ENCODE peak calls at places on chromosomes 6 and 20, in five cellular contexts. R is ovary; T is neuronal stem cell; Y is CD8-positive, alpha-beta T cell; H is uterus. G is an unnamed sample.

GRCh38 chr6:16337280-16337975 is 99.0 kb downstream of the GMPR start:
- DNase-seq in R (peak; percentile 98), T (no peak), Y (no peak), H (peak; percentile 97), G (peak; percentile 89)

GRCh38 chr6:113630738-113631535 is 226.2 kb upstream of the MARCKS start:
- DNase-seq in R (no peak), T (no peak), Y (no peak), H (no peak), G (no peak)

GRCh38 chr6:11650711-11651110 is 113.2 kb downstream of the TMEM170B start:
- DNase-seq in R (no peak), T (no peak), Y (no peak), H (no peak), G (no peak)

GRCh38 chr20:50874758-50875665 is 56.2 kb downstream of the ADNP start:
- DNase-seq in R (peak; percentile 25), T (no peak), Y (no peak), H (no peak), G (no peak)

GRCh38 chr20:43583982-43584432 is 6.7 kb upstream of the IFT52 start:
- DNase-seq in R (peak; percentile 72), T (no peak), Y (no peak), H (peak; percentile 22), G (peak; percentile 62)

GRCh38 chr6:158070513-158070912 is 88.8 kb downstream of the SYNJ2 start:
- DNase-seq in R (peak; percentile 22), T (no peak), Y (no peak), H (no peak), G (no peak)

GRCh38 chr6:139839506-139840156 is 465.2 kb upstream of the CITED2 start:
- DNase-seq in R (no peak), T (no peak), Y (no peak), H (no peak), G (no peak)

GRCh38 chr20:18272451-18272850 is 15.9 kb upstream of the ZNF133 start:
- DNase-seq in R (no peak), T (no peak), Y (no peak), H (no peak), G (no peak)

GRCh38 chr6:134207431-134207830 is 110.5 kb downstream of the SGK1 start:
- DNase-seq in R (no peak), T (no peak), Y (no peak), H (no peak), G (no peak)

GRCh38 chr20:16308754-16309153 is 264.5 kb downstream of the KIF16B start:
- DNase-seq in R (no peak), T (no peak), Y (no peak), H (no peak), G (no peak)

GRCh38 chr6:40543776-40544175 is 43.4 kb downstream of the LRFN2 start:
- DNase-seq in R (no peak), T (no peak), Y (no peak), H (no peak), G (no peak)

GRCh38 chr6:35425284-35425683 is 26.9 kb upstream of the FANCE start:
- DNase-seq in R (no peak), T (no peak), Y (no peak), H (no peak), G (peak; percentile 95)

GRCh38 chr6:145194389-145194788 is 540.9 kb downstream of the EPM2A start:
- DNase-seq in R (no peak), T (no peak), Y (no peak), H (no peak), G (no peak)

GRCh38 chr6:12956991-12957320 is 240.4 kb downstream of the PHACTR1 start:
- DNase-seq in R (no peak), T (no peak), Y (no peak), H (no peak), G (no peak)

GRCh38 chr20:52003976-52004375 is 187.6 kb downstream of the ZFP64 start:
- DNase-seq in R (no peak), T (peak; percentile 58), Y (no peak), H (no peak), G (no peak)

GRCh38 chr6:151071295-151071694 is 168.5 kb upstream of the AKAP12 start:
- DNase-seq in R (peak; percentile 74), T (no peak), Y (no peak), H (peak; percentile 61), G (peak; percentile 72)

GRCh38 chr6:129492260-129492659 is 217.7 kb downstream of the ARHGAP18 start:
- DNase-seq in R (no peak), T (no peak), Y (no peak), H (no peak), G (no peak)
- H3K27ac ChIP-seq in R (no peak overlapping the region), T (no peak overlapping the region), Y (no peak overlapping the region), H (no peak overlapping the region), G (peak overlapping the region; percentile 100)

GRCh38 chr20:62817975-62818591 is 1.2 kb downstream of the COL9A3 start:
- DNase-seq in R (no peak), T (no peak), Y (no peak), H (no peak), G (no peak)
- H3K27me3 ChIP-seq in R (peaks cover 4% of the 10 kb centered on the region), T (peaks cover 10% of the 10 kb centered on the region), Y (peaks cover 11% of the 10 kb centered on the region), H (peaks cover 11% of the 10 kb centered on the region), G (peaks cover 42% of the 10 kb centered on the region)

GRCh38 chr20:33839591-33839990 is 28.4 kb downstream of the CHMP4B start:
- DNase-seq in R (no peak), T (no peak), Y (no peak), H (no peak), G (no peak)

GRCh38 chr20:33835773-33836172 is 24.6 kb downstream of the CHMP4B start:
- DNase-seq in R (no peak), T (no peak), Y (no peak), H (peak; percentile 64), G (no peak)

GRCh38 chr20:33838035-33838864 is 27.1 kb downstream of the CHMP4B start:
- DNase-seq in R (no peak), T (no peak), Y (no peak), H (no peak), G (no peak)

GRCh38 chr20:33840759-33841438 is 29.8 kb downstream of the CHMP4B start:
- DNase-seq in R (no peak), T (no peak), Y (no peak), H (no peak), G (no peak)

DNA sequence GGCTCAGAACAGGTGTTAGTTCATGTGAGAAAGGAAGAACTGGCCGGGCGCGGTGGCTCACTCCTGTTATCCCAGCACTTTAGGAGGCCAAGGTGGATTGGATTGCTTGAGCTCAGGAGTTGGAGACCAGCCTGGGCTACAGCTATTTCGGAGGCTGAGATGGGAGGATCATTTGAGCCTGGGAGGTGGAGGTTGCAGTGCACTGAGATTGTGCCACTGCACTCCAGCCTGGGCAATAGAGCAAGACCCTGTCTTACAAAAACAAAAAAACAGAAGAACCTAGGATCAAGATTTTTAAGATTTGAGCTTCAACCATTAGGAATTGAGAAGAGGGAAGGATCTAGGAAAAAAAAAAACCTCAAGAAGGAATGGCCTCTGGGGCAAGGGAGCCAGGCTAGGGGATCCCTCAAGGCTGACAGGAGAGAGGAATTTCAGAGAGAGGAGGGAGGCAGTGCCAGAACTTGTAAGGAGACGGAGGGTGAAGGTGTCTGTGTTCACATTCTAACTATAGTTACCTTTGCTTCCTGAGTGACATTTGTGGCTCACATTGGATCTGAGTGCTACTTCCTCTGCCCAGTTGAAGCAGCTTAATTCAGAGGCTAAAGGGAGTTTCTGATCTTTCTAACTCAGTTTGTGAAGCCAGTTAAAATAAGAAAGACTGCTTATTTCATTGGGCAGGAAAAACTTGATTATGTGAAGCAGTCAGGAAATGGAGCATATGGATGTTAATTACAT is 26.1 kb downstream of the CHMP4B start:
- DNase-seq in R (no peak), T (no peak), Y (no peak), H (no peak), G (no peak)
- H3K27ac ChIP-seq in R (no peak overlapping the region), T (no peak overlapping the region), Y (no peak overlapping the region), H (no peak overlapping the region), G (no peak overlapping the region)

GRCh38 chr6:127990081-127990480 is 89.2 kb upstream of the THEMIS start:
- DNase-seq in R (no peak), T (no peak), Y (no peak), H (no peak), G (no peak)
- H3K27me3 ChIP-seq in R (no peaks in the 10 kb centered on the region), T (no peaks in the 10 kb centered on the region), Y (no peaks in the 10 kb centered on the region), H (no peaks in the 10 kb centered on the region), G (no peaks in the 10 kb centered on the region)

GRCh38 chr6:142824491-142824890 is 120.5 kb downstream of the HIVEP2 start:
- DNase-seq in R (no peak), T (no peak), Y (no peak), H (no peak), G (no peak)
- H3K27ac ChIP-seq in R (no peak overlapping the region), T (no peak overlapping the region), Y (no peak overlapping the region), H (no peak overlapping the region), G (no peak overlapping the region)

GRCh38 chr6:1587546-1587945 is 22.2 kb upstream of the FOXC1 start:
- DNase-seq in R (no peak), T (no peak), Y (no peak), H (no peak), G (no peak)
- H3K27me3 ChIP-seq in R (no peaks in the 10 kb centered on the region), T (peaks cover 2% of the 10 kb centered on the region), Y (no peaks in the 10 kb centered on the region), H (no peaks in the 10 kb centered on the region), G (no peaks in the 10 kb centered on the region)

DNA sequence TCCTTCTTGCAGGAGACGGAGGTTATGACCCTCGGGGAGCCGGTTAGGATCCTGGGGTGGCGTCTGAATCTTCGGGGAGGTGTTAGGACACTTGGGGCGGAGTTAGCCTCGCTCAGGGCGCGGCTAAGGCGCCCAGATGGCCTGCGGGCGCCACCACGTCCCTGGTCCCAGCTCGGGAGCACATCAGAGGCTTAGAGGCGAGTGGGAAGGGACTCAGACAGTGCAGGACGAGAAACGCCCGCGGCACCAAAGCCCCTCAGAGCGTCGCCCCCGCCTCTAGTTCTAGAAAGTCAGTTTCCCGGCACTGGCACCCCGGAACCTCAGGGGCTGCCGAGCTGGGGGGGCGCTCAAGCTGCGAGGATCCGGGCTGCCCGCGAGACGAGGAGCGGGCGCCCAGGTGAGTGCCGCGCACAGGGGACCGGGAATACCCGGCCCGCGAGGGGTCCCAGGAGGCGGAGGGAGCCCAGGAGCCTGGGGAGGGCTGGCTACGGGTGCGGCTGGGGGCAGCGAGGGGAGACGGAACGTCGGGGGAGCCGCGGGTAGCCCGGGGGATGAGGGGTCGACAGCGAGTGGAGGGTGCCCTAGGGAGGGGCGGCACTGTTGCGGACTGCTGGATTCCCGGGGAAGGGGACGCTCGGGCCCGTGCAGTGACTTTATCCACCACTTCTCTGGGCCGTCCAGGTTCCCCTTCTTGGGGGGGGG is at the start of gene HCK:
- DNase-seq in R (no peak), T (no peak), Y (no peak), H (no peak), G (no peak)
- H3K27ac ChIP-seq in R (no peak within 1 kb of the TSS), T (no peak within 1 kb of the TSS), Y (no peak within 1 kb of the TSS), H (no peak within 1 kb of the TSS), G (no peak within 1 kb of the TSS)

G was measured in SJSA1.